ENCODE peak calls at places on chromosomes 2 and 18, in five cellular contexts. One of them, this sample, is unnamed. For H3K4me1, the result is how much of the 10 kb centered on the place peaks cover.

GRCh38 chr2:233542507-233542906 is 24.1 kb downstream of the USP40 start:
- DNase-seq in IMR-90: peak
- DNase-seq in fibroblast of lung: peak
- DNase-seq in breast epithelium: no peak
- DNase-seq in stomach: no peak
- DNase-seq in this sample: no peak

GRCh38 chr18:9017900-9018217 is 84.6 kb upstream of the NDUFV2 start:
- DNase-seq in IMR-90: peak
- DNase-seq in fibroblast of lung: peak
- DNase-seq in breast epithelium: no peak
- DNase-seq in stomach: no peak
- DNase-seq in this sample: no peak

GRCh38 chr2:5695641-5696350 is 3.6 kb downstream of the SOX11 start:
- DNase-seq in IMR-90: peak
- DNase-seq in fibroblast of lung: peak
- DNase-seq in breast epithelium: no peak
- DNase-seq in stomach: no peak
- DNase-seq in this sample: no peak

GRCh38 chr18:63446266-63446665 is 24.0 kb upstream of the VPS4B start:
- DNase-seq in IMR-90: no peak
- DNase-seq in fibroblast of lung: no peak
- DNase-seq in breast epithelium: no peak
- DNase-seq in stomach: no peak
- DNase-seq in this sample: no peak

GRCh38 chr2:37698931-37699481 is 27.6 kb upstream of the CDC42EP3 start:
- DNase-seq in IMR-90: peak
- DNase-seq in fibroblast of lung: peak
- DNase-seq in breast epithelium: no peak
- DNase-seq in stomach: no peak
- DNase-seq in this sample: no peak

GRCh38 chr2:235170536-235171510 is 219.0 kb downstream of the SH3BP4 start:
- DNase-seq in IMR-90: peak
- DNase-seq in fibroblast of lung: peak
- DNase-seq in breast epithelium: no peak
- DNase-seq in stomach: no peak
- DNase-seq in this sample: no peak

GRCh38 chr2:109438773-109439191 is 175.0 kb downstream of the SEPTIN10 start:
- DNase-seq in IMR-90: peak
- DNase-seq in fibroblast of lung: peak
- DNase-seq in breast epithelium: peak
- DNase-seq in stomach: no peak
- DNase-seq in this sample: no peak

GRCh38 chr2:111122631-111123421 is 2.1 kb downstream of the BCL2L11 start:
- DNase-seq in IMR-90: peak
- DNase-seq in fibroblast of lung: peak
- DNase-seq in breast epithelium: peak
- DNase-seq in stomach: peak
- DNase-seq in this sample: peak

GRCh38 chr18:61738488-61738887 is 154.3 kb downstream of the RNF152 start:
- DNase-seq in IMR-90: peak
- DNase-seq in fibroblast of lung: peak
- DNase-seq in breast epithelium: no peak
- DNase-seq in stomach: no peak
- DNase-seq in this sample: no peak

GRCh38 chr2:112121682-112122254 is 16.4 kb upstream of the FBLN7 start:
- DNase-seq in IMR-90: peak
- DNase-seq in fibroblast of lung: peak
- DNase-seq in breast epithelium: no peak
- DNase-seq in stomach: no peak
- DNase-seq in this sample: no peak

GRCh38 chr2:85438291-85439110 is 20.0 kb downstream of the SH2D6 start:
- DNase-seq in IMR-90: no peak
- DNase-seq in fibroblast of lung: no peak
- DNase-seq in breast epithelium: no peak
- DNase-seq in stomach: peak
- DNase-seq in this sample: no peak

GRCh38 chr2:182081602-182082260 is 96.1 kb downstream of the PPP1R1C start:
- DNase-seq in IMR-90: peak
- DNase-seq in fibroblast of lung: no peak
- DNase-seq in breast epithelium: no peak
- DNase-seq in stomach: no peak
- DNase-seq in this sample: no peak

GRCh38 chr2:238895901-238896600 is 48.2 kb downstream of the TWIST2 start:
- DNase-seq in IMR-90: peak
- DNase-seq in fibroblast of lung: peak
- DNase-seq in breast epithelium: no peak
- DNase-seq in stomach: peak
- DNase-seq in this sample: peak

GRCh38 chr2:223203971-223204370 is 152.0 kb downstream of the KCNE4 start:
- DNase-seq in IMR-90: peak
- DNase-seq in fibroblast of lung: peak
- DNase-seq in breast epithelium: no peak
- DNase-seq in stomach: no peak
- DNase-seq in this sample: no peak

GRCh38 chr2:163711699-163712098 is 24.1 kb downstream of the FIGN start:
- DNase-seq in IMR-90: no peak
- DNase-seq in fibroblast of lung: no peak
- DNase-seq in breast epithelium: no peak
- DNase-seq in stomach: no peak
- DNase-seq in this sample: no peak

GRCh38 chr2:35168351-35168750 is 1187.2 kb upstream of the CRIM1 start:
- DNase-seq in IMR-90: no peak
- DNase-seq in fibroblast of lung: no peak
- DNase-seq in breast epithelium: no peak
- DNase-seq in stomach: no peak
- DNase-seq in this sample: no peak

GRCh38 chr2:239267411-239267941 is 133.3 kb downstream of the HDAC4 start:
- DNase-seq in IMR-90: peak
- DNase-seq in fibroblast of lung: peak
- DNase-seq in breast epithelium: no peak
- DNase-seq in stomach: peak
- DNase-seq in this sample: peak

GRCh38 chr2:232075080-232075479 is 113.6 kb downstream of the DIS3L2 start:
- DNase-seq in IMR-90: peak
- DNase-seq in fibroblast of lung: no peak
- DNase-seq in breast epithelium: no peak
- DNase-seq in stomach: no peak
- DNase-seq in this sample: no peak

GRCh38 chr2:120847700-120848321 is 112.1 kb downstream of the GLI2 start:
- DNase-seq in IMR-90: no peak
- DNase-seq in fibroblast of lung: peak
- DNase-seq in breast epithelium: no peak
- DNase-seq in stomach: no peak
- DNase-seq in this sample: no peak

GRCh38 chr2:217789736-217790181 is 213.0 kb downstream of the TNS1 start:
- DNase-seq in IMR-90: no peak
- DNase-seq in fibroblast of lung: no peak
- DNase-seq in breast epithelium: no peak
- DNase-seq in stomach: peak
- DNase-seq in this sample: no peak

GRCh38 chr2:36356199-36356989 is 816 bp downstream of the CRIM1 start:
- DNase-seq in IMR-90: peak
- DNase-seq in fibroblast of lung: peak
- DNase-seq in breast epithelium: peak
- DNase-seq in stomach: peak
- DNase-seq in this sample: no peak

GRCh38 chr2:11502740-11503292 is 31.0 kb upstream of the GREB1 start:
- DNase-seq in IMR-90: peak
- DNase-seq in fibroblast of lung: no peak
- DNase-seq in breast epithelium: no peak
- DNase-seq in stomach: no peak
- DNase-seq in this sample: no peak

GRCh38 chr2:45001629-45002385 is 7.4 kb downstream of the SIX2 start:
- DNase-seq in IMR-90: no peak
- DNase-seq in fibroblast of lung: no peak
- DNase-seq in breast epithelium: no peak
- DNase-seq in stomach: no peak
- DNase-seq in this sample: no peak
- H3K4me3 ChIP-seq in IMR-90: no peak
- H3K4me3 ChIP-seq in fibroblast of lung: peak
- H3K4me3 ChIP-seq in breast epithelium: peak
- H3K4me3 ChIP-seq in stomach: peak
- H3K4me3 ChIP-seq in this sample: no peak

GRCh38 chr18:48832961-48833700 is 117.6 kb downstream of the SMAD7 start:
- DNase-seq in IMR-90: peak
- DNase-seq in fibroblast of lung: peak
- DNase-seq in breast epithelium: no peak
- DNase-seq in stomach: peak
- DNase-seq in this sample: peak

GRCh38 chr18:48829443-48830149 is 121.2 kb downstream of the SMAD7 start:
- DNase-seq in IMR-90: no peak
- DNase-seq in fibroblast of lung: no peak
- DNase-seq in breast epithelium: peak
- DNase-seq in stomach: peak
- DNase-seq in this sample: no peak

GRCh38 chr18:48831802-48832201 is 119.0 kb downstream of the SMAD7 start:
- DNase-seq in IMR-90: no peak
- DNase-seq in fibroblast of lung: no peak
- DNase-seq in breast epithelium: no peak
- DNase-seq in stomach: peak
- DNase-seq in this sample: no peak

GRCh38 chr18:48828713-48829442 is 121.9 kb downstream of the SMAD7 start:
- DNase-seq in IMR-90: no peak
- DNase-seq in fibroblast of lung: no peak
- DNase-seq in breast epithelium: peak
- DNase-seq in stomach: peak
- DNase-seq in this sample: no peak

DNA sequence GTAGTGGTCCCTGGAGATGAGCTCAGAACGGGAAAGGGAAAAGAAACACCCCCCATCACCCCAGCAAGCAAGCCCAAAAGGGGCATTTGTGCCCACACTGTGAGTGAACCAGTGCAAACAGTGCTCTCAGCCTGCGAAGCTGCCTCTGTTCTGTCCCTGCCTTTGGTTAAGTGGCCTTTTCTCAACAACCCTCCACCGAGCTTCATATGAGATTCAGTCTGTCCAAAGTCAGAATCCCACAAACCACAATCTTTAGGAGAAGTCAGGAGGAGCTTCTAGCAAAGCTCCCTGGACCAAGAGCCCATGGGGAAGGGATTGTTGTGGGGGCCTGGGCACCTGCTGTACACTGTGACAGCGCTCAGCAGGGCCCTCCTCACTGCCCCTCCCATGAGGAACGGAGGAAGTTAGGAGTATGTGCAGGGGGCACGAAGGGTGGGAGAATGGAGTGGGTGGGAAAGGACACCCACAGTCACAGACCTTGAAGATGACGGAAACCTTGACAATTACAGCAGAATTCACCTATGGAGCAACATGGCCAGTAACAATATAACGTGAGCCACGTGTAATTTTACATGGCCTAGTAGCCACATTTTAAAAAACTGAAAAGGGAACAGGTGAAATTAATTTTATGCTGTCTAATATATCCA is 119.5 kb downstream of the SMAD7 start:
- DNase-seq in IMR-90: no peak
- DNase-seq in fibroblast of lung: no peak
- DNase-seq in breast epithelium: no peak
- DNase-seq in stomach: peak
- DNase-seq in this sample: no peak
- H3K4me1 ChIP-seq in IMR-90: under half
- H3K4me1 ChIP-seq in fibroblast of lung: under half
- H3K4me1 ChIP-seq in breast epithelium: under half
- H3K4me1 ChIP-seq in stomach: half or more
- H3K4me1 ChIP-seq in this sample: under half

GRCh38 chr2:3179208-3179607 is 198.4 kb downstream of the EIPR1 start:
- DNase-seq in IMR-90: no peak
- DNase-seq in fibroblast of lung: no peak
- DNase-seq in breast epithelium: no peak
- DNase-seq in stomach: no peak
- DNase-seq in this sample: no peak
- TF ChIP-seq CTCF in IMR-90: no peak
- TF ChIP-seq CTCF in fibroblast of lung: no peak
- TF ChIP-seq CTCF in breast epithelium: no peak
- TF ChIP-seq CTCF in stomach: no peak
- TF ChIP-seq CTCF in this sample: no peak

GRCh38 chr2:46144133-46144800 is 152.9 kb upstream of the EPAS1 start:
- DNase-seq in IMR-90: no peak
- DNase-seq in fibroblast of lung: no peak
- DNase-seq in breast epithelium: no peak
- DNase-seq in stomach: no peak
- DNase-seq in this sample: no peak

GRCh38 chr2:46143401-46144132 is 153.6 kb upstream of the EPAS1 start:
- DNase-seq in IMR-90: no peak
- DNase-seq in fibroblast of lung: no peak
- DNase-seq in breast epithelium: no peak
- DNase-seq in stomach: no peak
- DNase-seq in this sample: no peak

GRCh38 chr2:46145840-46146239 is 151.4 kb upstream of the EPAS1 start:
- DNase-seq in IMR-90: no peak
- DNase-seq in fibroblast of lung: no peak
- DNase-seq in breast epithelium: no peak
- DNase-seq in stomach: no peak
- DNase-seq in this sample: no peak

GRCh38 chr2:46145017-46145416 is 152.2 kb upstream of the EPAS1 start:
- DNase-seq in IMR-90: no peak
- DNase-seq in fibroblast of lung: no peak
- DNase-seq in breast epithelium: no peak
- DNase-seq in stomach: no peak
- DNase-seq in this sample: no peak

GRCh38 chr2:46142546-46143329 is 154.5 kb upstream of the EPAS1 start:
- DNase-seq in IMR-90: no peak
- DNase-seq in fibroblast of lung: no peak
- DNase-seq in breast epithelium: no peak
- DNase-seq in stomach: peak
- DNase-seq in this sample: peak
- H3K4me3 ChIP-seq in IMR-90: no peak
- H3K4me3 ChIP-seq in fibroblast of lung: no peak
- H3K4me3 ChIP-seq in breast epithelium: no peak
- H3K4me3 ChIP-seq in stomach: no peak
- H3K4me3 ChIP-seq in this sample: no peak

This sample was measured in colonic mucosa.